ENCODE peak calls at places on chromosome 4, in seven cellular contexts. S, I, Q, F, X, N and H are unnamed samples.

GRCh38 chr4:1872918-1873269 is 1.7 kb downstream of the NSD2 start:
- DNase-seq in S (no peak), I (peak), Q (peak), F (no peak), X (peak), N (no peak), H (no peak)

GRCh38 chr4:106775636-106776035 is 260.5 kb downstream of the DKK2 start:
- DNase-seq in S (no peak), I (no peak), Q (no peak), F (no peak), X (no peak), N (no peak), H (no peak)

GRCh38 chr4:102543529-102543928 is 42.4 kb downstream of the NFKB1 start:
- DNase-seq in S (no peak), I (no peak), Q (no peak), F (no peak), X (no peak), N (no peak), H (no peak)

GRCh38 chr4:171565130-171565788 is 247.9 kb upstream of the GALNTL6 start:
- DNase-seq in S (no peak), I (no peak), Q (no peak), F (no peak), X (no peak), N (no peak), H (no peak)

GRCh38 chr4:165716472-165716871 is 156.6 kb upstream of the TLL1 start:
- DNase-seq in S (no peak), I (no peak), Q (no peak), F (no peak), X (no peak), N (no peak), H (no peak)

GRCh38 chr4:165991325-165992180 is 118.5 kb downstream of the TLL1 start:
- DNase-seq in S (no peak), I (peak), Q (no peak), F (peak), X (peak), N (no peak), H (no peak)

GRCh38 chr4:1337376-1337831 is 9.6 kb upstream of the UVSSA start:
- DNase-seq in S (no peak), I (peak), Q (no peak), F (no peak), X (peak), N (no peak), H (no peak)

GRCh38 chr4:181957088-181957487 is 286.1 kb upstream of the TENM3 start:
- DNase-seq in S (no peak), I (peak), Q (peak), F (peak), X (peak), N (no peak), H (peak)

GRCh38 chr4:124202106-124202505 is 510.4 kb downstream of the ANKRD50 start:
- DNase-seq in S (peak), I (no peak), Q (no peak), F (no peak), X (peak), N (peak), H (no peak)

GRCh38 chr4:6909113-6909969 is at the start of gene TBC1D14:
- DNase-seq in S (peak), I (peak), Q (peak), F (no peak), X (peak), N (peak), H (peak)

GRCh38 chr4:145346081-145346480 is 135.6 kb upstream of the SMAD1 start:
- DNase-seq in S (no peak), I (no peak), Q (no peak), F (no peak), X (no peak), N (no peak), H (no peak)

GRCh38 chr4:104967034-104967401 is 179.7 kb upstream of the TET2 start:
- DNase-seq in S (no peak), I (no peak), Q (no peak), F (no peak), X (no peak), N (no peak), H (no peak)

GRCh38 chr4:165684177-165684870 is 188.7 kb upstream of the TLL1 start:
- DNase-seq in S (no peak), I (peak), Q (peak), F (no peak), X (peak), N (no peak), H (no peak)

GRCh38 chr4:48429709-48430474 is 53.3 kb upstream of the SLC10A4 start:
- DNase-seq in S (no peak), I (no peak), Q (no peak), F (no peak), X (no peak), N (no peak), H (no peak)

GRCh38 chr4:2337131-2337723 is 75.3 kb upstream of the MXD4 start:
- DNase-seq in S (no peak), I (no peak), Q (no peak), F (no peak), X (no peak), N (no peak), H (no peak)

GRCh38 chr4:147994491-147995385 is 262.9 kb downstream of the ARHGAP10 start:
- DNase-seq in S (no peak), I (no peak), Q (peak), F (peak), X (no peak), N (no peak), H (no peak)

GRCh38 chr4:87862236-87862635 is 29.5 kb downstream of the MEPE start:
- DNase-seq in S (no peak), I (no peak), Q (no peak), F (no peak), X (no peak), N (no peak), H (no peak)

GRCh38 chr4:100707786-100708185 is 190.0 kb upstream of the EMCN start:
- DNase-seq in S (no peak), I (no peak), Q (no peak), F (no peak), X (no peak), N (no peak), H (no peak)

GRCh38 chr4:176925962-176926361 is 133.2 kb upstream of the VEGFC start:
- DNase-seq in S (no peak), I (no peak), Q (no peak), F (no peak), X (no peak), N (no peak), H (no peak)

GRCh38 chr4:5365071-5366008 is 314.1 kb downstream of the STK32B start:
- DNase-seq in S (no peak), I (peak), Q (peak), F (peak), X (peak), N (no peak), H (peak)

GRCh38 chr4:25065901-25066610 is 35.3 kb upstream of the LGI2 start:
- DNase-seq in S (no peak), I (no peak), Q (no peak), F (no peak), X (peak), N (no peak), H (no peak)

GRCh38 chr4:149784018-149784417 is 31.6 kb downstream of the IQCM start:
- DNase-seq in S (no peak), I (no peak), Q (peak), F (no peak), X (peak), N (no peak), H (no peak)

GRCh38 chr4:74157116-74157742 is 689 bp upstream of the MTHFD2L start:
- DNase-seq in S (no peak), I (peak), Q (peak), F (no peak), X (peak), N (no peak), H (no peak)

GRCh38 chr4:3679071-3679825 is 86.9 kb upstream of the ADRA2C start:
- DNase-seq in S (no peak), I (no peak), Q (no peak), F (no peak), X (no peak), N (no peak), H (no peak)

GRCh38 chr4:5979981-5980380 is 38.2 kb downstream of the C4orf50 start:
- DNase-seq in S (no peak), I (no peak), Q (no peak), F (no peak), X (peak), N (no peak), H (no peak)

GRCh38 chr4:77579406-77580076 is 26.1 kb upstream of the CXCL13 start:
- DNase-seq in S (no peak), I (peak), Q (no peak), F (peak), X (peak), N (no peak), H (no peak)

GRCh38 chr4:113383111-113383785 is 333.8 kb downstream of the ANK2 start:
- DNase-seq in S (peak), I (peak), Q (peak), F (no peak), X (peak), N (no peak), H (peak)

GRCh38 chr4:119084503-119084902 is 51.1 kb upstream of the MYOZ2 start:
- DNase-seq in S (no peak), I (no peak), Q (no peak), F (no peak), X (no peak), N (no peak), H (no peak)

GRCh38 chr4:119087121-119087520 is 48.5 kb upstream of the MYOZ2 start:
- DNase-seq in S (no peak), I (no peak), Q (peak), F (no peak), X (peak), N (no peak), H (no peak)

GRCh38 chr4:119093042-119093827 is 42.4 kb upstream of the MYOZ2 start:
- DNase-seq in S (no peak), I (no peak), Q (no peak), F (no peak), X (no peak), N (no peak), H (no peak)

GRCh38 chr4:119082661-119083060 is 53.0 kb upstream of the MYOZ2 start:
- DNase-seq in S (no peak), I (no peak), Q (no peak), F (no peak), X (no peak), N (no peak), H (no peak)

GRCh38 chr4:119087656-119088055 is 48.0 kb upstream of the MYOZ2 start:
- DNase-seq in S (no peak), I (no peak), Q (no peak), F (no peak), X (no peak), N (no peak), H (no peak)
- TF ChIP-seq CTCF in S (no peak), I (no peak), Q (no peak), F (no peak), X (no peak), N (no peak), H (no peak)

GRCh38 chr4:89298160-89298559 is 9.4 kb downstream of the GPRIN3 start:
- DNase-seq in S (no peak), I (no peak), Q (no peak), F (no peak), X (no peak), N (no peak), H (no peak)
- TF ChIP-seq CTCF in S (no peak), I (no peak), Q (no peak), F (no peak), X (no peak), N (no peak), H (no peak)

DNA sequence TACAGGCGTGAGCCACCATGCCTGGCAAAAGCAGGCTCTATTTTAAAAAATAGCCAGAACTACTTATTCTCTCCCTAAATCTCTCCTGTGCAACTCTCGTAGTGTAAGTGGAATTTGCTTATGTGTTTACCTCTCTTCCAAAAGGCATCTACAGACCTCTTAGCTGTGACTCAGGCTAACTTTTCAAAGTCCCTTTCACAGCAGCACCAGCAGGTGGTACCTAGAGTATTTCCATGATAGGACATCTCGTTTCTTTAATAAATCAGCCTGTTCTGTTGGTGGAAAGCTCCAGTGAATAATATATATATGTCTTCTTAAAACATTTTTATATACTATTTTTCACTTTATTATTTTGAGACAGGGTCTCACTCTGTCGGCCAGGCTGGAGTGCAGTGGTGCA is 89.0 kb downstream of the NSUN7 start:
- DNase-seq in S (no peak), I (no peak), Q (no peak), F (no peak), X (no peak), N (no peak), H (no peak)
- TF ChIP-seq CTCF in S (no peak), I (peak), Q (no peak), F (peak), X (peak), N (no peak), H (no peak)

DNA sequence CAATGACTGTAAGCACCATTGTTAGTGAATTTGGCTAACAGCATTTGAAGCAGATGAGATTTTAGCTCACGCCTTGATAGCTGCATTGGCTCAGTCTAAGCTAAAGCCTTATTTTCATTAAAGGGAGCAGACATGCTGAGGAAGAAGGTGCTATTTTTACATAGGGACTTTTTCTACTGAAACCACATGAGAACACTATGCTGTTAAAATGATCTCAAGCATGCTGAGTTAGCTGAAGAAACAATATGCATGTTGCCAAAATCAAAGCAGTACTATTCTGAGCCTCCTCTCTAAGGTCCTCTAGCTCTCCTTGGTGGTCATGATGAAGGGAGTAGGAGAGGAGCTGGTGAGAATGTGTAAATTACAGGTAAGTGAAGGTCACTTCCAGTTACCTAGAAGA is 134.4 kb upstream of the JADE1 start:
- DNase-seq in S (no peak), I (no peak), Q (no peak), F (no peak), X (no peak), N (no peak), H (no peak)
- TF ChIP-seq CTCF in S (no peak), I (no peak), Q (no peak), F (no peak), X (no peak), N (peak), H (no peak)

GRCh38 chr4:30716671-30717207 is 3.4 kb upstream of the PCDH7 start:
- DNase-seq in S (no peak), I (no peak), Q (peak), F (no peak), X (peak), N (no peak), H (no peak)

GRCh38 chr4:30717208-30718020 is 2.8 kb upstream of the PCDH7 start:
- DNase-seq in S (no peak), I (peak), Q (peak), F (no peak), X (peak), N (peak), H (peak)

GRCh38 chr4:30718021-30718888 is 1.9 kb upstream of the PCDH7 start:
- DNase-seq in S (no peak), I (no peak), Q (peak), F (no peak), X (peak), N (peak), H (peak)

GRCh38 chr4:30714408-30715031 is 5.6 kb upstream of the PCDH7 start:
- DNase-seq in S (peak), I (peak), Q (peak), F (no peak), X (peak), N (peak), H (peak)

GRCh38 chr4:30716158-30716557 is 4.0 kb upstream of the PCDH7 start:
- DNase-seq in S (no peak), I (peak), Q (peak), F (no peak), X (peak), N (no peak), H (no peak)
- TF ChIP-seq CTCF in S (peak), I (peak), Q (peak), F (peak), X (peak), N (peak), H (peak)

GRCh38 chr4:26404597-26405323 is 83.9 kb downstream of the RBPJ start:
- DNase-seq in S (no peak), I (no peak), Q (no peak), F (peak), X (no peak), N (no peak), H (no peak)

GRCh38 chr4:26402458-26402857 is 81.6 kb downstream of the RBPJ start:
- DNase-seq in S (no peak), I (no peak), Q (no peak), F (no peak), X (no peak), N (no peak), H (no peak)

GRCh38 chr4:26397086-26397485 is 76.3 kb downstream of the RBPJ start:
- DNase-seq in S (no peak), I (no peak), Q (no peak), F (no peak), X (no peak), N (no peak), H (no peak)

DNA sequence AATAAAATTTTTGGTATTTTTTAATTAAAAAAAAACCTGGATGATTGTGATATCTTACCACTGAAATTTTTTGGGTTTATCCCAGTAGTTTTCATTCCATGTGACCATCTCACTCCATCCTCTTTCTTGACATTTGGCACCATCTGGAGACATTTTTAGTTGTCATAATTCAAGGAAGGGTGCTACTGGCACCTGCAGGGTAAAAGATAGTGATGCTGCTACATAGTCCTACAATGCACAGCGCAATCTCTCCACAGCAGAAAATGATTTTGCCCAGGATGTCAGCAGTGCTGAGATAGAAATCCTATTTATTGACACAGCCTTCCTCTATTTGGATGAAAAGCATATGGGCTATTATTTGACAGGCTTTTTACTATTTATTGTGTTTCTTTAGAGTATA is 79.3 kb downstream of the RBPJ start:
- DNase-seq in S (no peak), I (no peak), Q (no peak), F (no peak), X (no peak), N (no peak), H (no peak)
- TF ChIP-seq CTCF in S (no peak), I (peak), Q (no peak), F (no peak), X (no peak), N (no peak), H (no peak)

GRCh38 chr4:116180056-116180690 is 905.2 kb downstream of the TRAM1L1 start:
- DNase-seq in S (no peak), I (no peak), Q (peak), F (no peak), X (peak), N (no peak), H (no peak)
- TF ChIP-seq CTCF in S (peak), I (peak), Q (peak), F (peak), X (peak), N (peak), H (peak)

GRCh38 chr4:47002593-47002992 is 9.2 kb upstream of the GABRA4 start:
- DNase-seq in S (no peak), I (peak), Q (no peak), F (no peak), X (peak), N (no peak), H (no peak)
- TF ChIP-seq CTCF in S (no peak), I (peak), Q (no peak), F (peak), X (peak), N (peak), H (peak)

DNA sequence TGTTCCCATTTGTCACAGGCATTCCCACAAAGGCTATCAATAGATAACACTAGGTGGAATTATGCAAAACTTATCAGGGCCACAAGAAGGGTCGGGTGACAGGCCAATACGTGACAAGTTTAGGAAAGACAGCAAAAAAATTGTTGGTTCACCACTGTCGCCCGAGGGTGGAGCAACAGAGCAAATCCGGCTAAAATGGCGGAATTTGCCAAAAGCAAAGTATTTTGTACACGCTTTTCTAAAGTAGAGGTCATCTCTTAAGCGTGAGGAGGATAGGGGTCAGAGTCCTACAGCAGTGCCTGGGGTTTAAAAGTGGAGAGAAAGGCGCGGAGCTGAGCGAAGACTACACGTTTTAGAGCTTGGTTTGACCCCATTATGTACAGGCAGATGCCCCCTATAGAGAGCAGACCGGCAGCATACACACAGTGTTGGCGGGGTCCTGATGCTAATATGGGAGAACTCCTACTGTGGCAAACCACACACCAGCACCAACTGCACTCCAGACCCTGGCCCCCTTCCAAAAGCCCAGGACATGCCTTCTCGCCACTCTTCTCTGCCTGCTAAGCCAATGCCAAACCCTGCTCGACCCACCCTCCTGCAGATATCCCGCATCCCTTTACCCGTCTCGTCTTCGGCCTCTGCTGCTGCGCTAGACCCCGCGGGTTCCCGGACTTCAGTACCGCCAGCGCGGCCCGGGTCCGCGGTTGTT is 733 bp downstream of the CCNA2 start:
- DNase-seq in S (no peak), I (peak), Q (peak), F (no peak), X (no peak), N (no peak), H (peak)
- TF ChIP-seq CTCF in S (no peak), I (peak), Q (no peak), F (peak), X (peak), N (no peak), H (no peak)